ENCODE peak calls at places on chromosomes 5 and 9, in five cellular contexts. Z, P, G, N and R are unnamed samples.

GRCh38 chr5:159978358-159978757 is 30.6 kb upstream of the TTC1 start:
- DNase-seq in Z (no peak), P (no peak), G (no peak), N (no peak), R (no peak)

GRCh38 chr5:169004551-169004950 is 296.4 kb downstream of the SLIT3 start:
- DNase-seq in Z (no peak), P (no peak), G (peak), N (no peak), R (no peak)

GRCh38 chr5:76663573-76663972 is 40.4 kb upstream of the F2RL2 start:
- DNase-seq in Z (no peak), P (no peak), G (no peak), N (no peak), R (no peak)

GRCh38 chr5:111848374-111848914 is 91.5 kb upstream of the NREP start:
- DNase-seq in Z (no peak), P (no peak), G (peak), N (no peak), R (peak)

GRCh38 chr5:95184924-95185323 is 100.0 kb downstream of the MCTP1 start:
- DNase-seq in Z (no peak), P (no peak), G (no peak), N (no peak), R (no peak)

GRCh38 chr9:96500696-96501660 is 51.0 kb downstream of the HABP4 start:
- DNase-seq in Z (no peak), P (no peak), G (no peak), N (no peak), R (no peak)

GRCh38 chr5:174528821-174529544 is 195.4 kb upstream of the MSX2 start:
- DNase-seq in Z (no peak), P (no peak), G (no peak), N (no peak), R (peak)

GRCh38 chr9:109793196-109793595 is 13.2 kb downstream of the PALM2AKAP2 start:
- DNase-seq in Z (no peak), P (no peak), G (peak), N (peak), R (peak)

GRCh38 chr5:42377496-42377895 is 45.7 kb upstream of the GHR start:
- DNase-seq in Z (no peak), P (no peak), G (peak), N (no peak), R (peak)

GRCh38 chr9:126471084-126471611 is 142.6 kb upstream of the LMX1B start:
- DNase-seq in Z (peak), P (no peak), G (peak), N (no peak), R (no peak)

GRCh38 chr5:131595088-131596033 is 39.7 kb downstream of the RAPGEF6 start:
- DNase-seq in Z (no peak), P (no peak), G (no peak), N (no peak), R (no peak)

GRCh38 chr9:134175291-134175807 is 11.0 kb upstream of the RNU6ATAC start:
- DNase-seq in Z (peak), P (no peak), G (no peak), N (no peak), R (no peak)

GRCh38 chr5:3896098-3896497 is 300.5 kb downstream of the IRX1 start:
- DNase-seq in Z (no peak), P (no peak), G (no peak), N (no peak), R (peak)

GRCh38 chr5:173880306-173880985 is 7.7 kb upstream of the CPEB4 start:
- DNase-seq in Z (no peak), P (no peak), G (peak), N (no peak), R (no peak)

GRCh38 chr5:43286623-43287022 is 26.6 kb downstream of the HMGCS1 start:
- DNase-seq in Z (no peak), P (no peak), G (no peak), N (no peak), R (no peak)

GRCh38 chr5:144356489-144356888 is 185.8 kb downstream of the KCTD16 start:
- DNase-seq in Z (no peak), P (no peak), G (no peak), N (no peak), R (no peak)

GRCh38 chr5:58924306-58924705 is 341.4 kb downstream of the RAB3C start:
- DNase-seq in Z (no peak), P (no peak), G (no peak), N (no peak), R (no peak)

GRCh38 chr5:179166886-179167841 is 107.0 kb downstream of the ZNF354C start:
- DNase-seq in Z (peak), P (peak), G (peak), N (peak), R (no peak)

GRCh38 chr9:92328225-92328624 is 2.5 kb downstream of the CENPP start:
- DNase-seq in Z (no peak), P (no peak), G (peak), N (peak), R (peak)

GRCh38 chr5:37710965-37711364 is 128.9 kb downstream of the GDNF start:
- DNase-seq in Z (no peak), P (no peak), G (no peak), N (no peak), R (no peak)

GRCh38 chr5:166013417-166013816 is 2278.0 kb upstream of the WWC1 start:
- DNase-seq in Z (no peak), P (no peak), G (no peak), N (no peak), R (no peak)

GRCh38 chr9:36867672-36868471 is 166.2 kb downstream of the PAX5 start:
- DNase-seq in Z (no peak), P (peak), G (no peak), N (no peak), R (no peak)

GRCh38 chr5:65326912-65327311 is 154.8 kb downstream of the ADAMTS6 start:
- DNase-seq in Z (no peak), P (no peak), G (peak), N (peak), R (no peak)

GRCh38 chr5:140382866-140383265 is 18.8 kb upstream of the ANKHD1 start:
- DNase-seq in Z (no peak), P (no peak), G (no peak), N (no peak), R (no peak)

GRCh38 chr5:141713616-141714309 is 31.7 kb upstream of the ARAP3 start:
- DNase-seq in Z (no peak), P (no peak), G (peak), N (no peak), R (peak)

GRCh38 chr5:147887925-147888324 is 9.4 kb downstream of the SCGB3A2 start:
- DNase-seq in Z (no peak), P (no peak), G (no peak), N (no peak), R (peak)

GRCh38 chr5:125316913-125317545 is 570.6 kb upstream of the ZNF608 start:
- DNase-seq in Z (no peak), P (no peak), G (no peak), N (no peak), R (no peak)

GRCh38 chr9:24333629-24334028 is 212.1 kb downstream of the IZUMO3 start:
- DNase-seq in Z (no peak), P (no peak), G (no peak), N (no peak), R (no peak)

GRCh38 chr5:96381526-96381925 is 51.5 kb downstream of the PCSK1 start:
- DNase-seq in Z (no peak), P (no peak), G (peak), N (no peak), R (no peak)

GRCh38 chr9:96641514-96641913 is 13.6 kb downstream of the PRXL2C start:
- DNase-seq in Z (no peak), P (no peak), G (no peak), N (no peak), R (no peak)

GRCh38 chr5:132422720-132423442 is 53.4 kb downstream of the SLC22A5 start:
- DNase-seq in Z (peak), P (no peak), G (peak), N (no peak), R (no peak)

GRCh38 chr5:135737701-135738563 is 96.5 kb upstream of the SLC25A48 start:
- DNase-seq in Z (no peak), P (no peak), G (no peak), N (no peak), R (no peak)

GRCh38 chr5:139767960-139768359 is 27.6 kb upstream of the PSD2 start:
- DNase-seq in Z (peak), P (no peak), G (no peak), N (no peak), R (no peak)

GRCh38 chr9:132235894-132236661 is 74.2 kb downstream of the NTNG2 start:
- DNase-seq in Z (peak), P (peak), G (peak), N (peak), R (peak)

GRCh38 chr5:176413255-176413565 is 3.1 kb downstream of the CLTB start:
- DNase-seq in Z (peak), P (no peak), G (peak), N (no peak), R (peak)

GRCh38 chr9:136138566-136138965 is 19.9 kb upstream of the TMEM250 start:
- DNase-seq in Z (no peak), P (no peak), G (peak), N (peak), R (no peak)

GRCh38 chr5:171666815-171667214 is 118.8 kb upstream of the SMIM23 start:
- DNase-seq in Z (no peak), P (no peak), G (no peak), N (no peak), R (no peak)

GRCh38 chr5:171667341-171668096 is 118.1 kb upstream of the SMIM23 start:
- DNase-seq in Z (peak), P (peak), G (peak), N (no peak), R (peak)

GRCh38 chr5:171664489-171664888 is 121.1 kb upstream of the SMIM23 start:
- DNase-seq in Z (no peak), P (no peak), G (no peak), N (no peak), R (no peak)

GRCh38 chr5:171672556-171672955 is 113.1 kb upstream of the SMIM23 start:
- DNase-seq in Z (no peak), P (no peak), G (no peak), N (no peak), R (no peak)

DNA sequence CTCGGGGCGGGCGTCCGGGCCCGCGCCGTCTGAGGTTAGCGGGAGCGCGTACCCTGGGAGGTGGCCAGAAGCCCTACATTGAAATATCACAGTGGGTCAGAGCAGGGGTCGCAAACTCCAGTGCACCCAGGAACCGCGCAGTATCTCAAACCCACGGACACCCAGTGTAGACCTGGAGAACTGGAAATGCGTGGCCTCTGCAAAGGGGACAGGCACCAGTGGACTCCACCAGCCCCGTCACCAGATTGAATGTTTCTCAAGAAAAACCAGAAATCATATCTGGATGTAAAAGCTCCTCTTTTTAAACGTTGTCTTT is 117.6 kb upstream of the SMIM23 start:
- DNase-seq in Z (no peak), P (no peak), G (no peak), N (no peak), R (no peak)
- H3K4me3 ChIP-seq in Z (peak), P (no peak), G (peak), N (no peak), R (no peak)

GRCh38 chr9:124197177-124198095 is 60.3 kb upstream of the NEK6 start:
- DNase-seq in Z (no peak), P (peak), G (no peak), N (no peak), R (no peak)
- TF ChIP-seq CTCF in Z (no peak), P (no peak), G (no peak), N (no peak), R (no peak)

GRCh38 chr9:122213589-122214413 is 15.0 kb downstream of the LHX6 start:
- DNase-seq in Z (no peak), P (peak), G (no peak), N (peak), R (peak)
- H3K4me3 ChIP-seq in Z (peak), P (peak), G (peak), N (peak), R (peak)

GRCh38 chr5:52757991-52758390 is 29.7 kb upstream of the ITGA1 start:
- DNase-seq in Z (no peak), P (no peak), G (no peak), N (no peak), R (peak)
- TF ChIP-seq CTCF in Z (no peak), P (no peak), G (no peak), N (no peak), R (no peak)

DNA sequence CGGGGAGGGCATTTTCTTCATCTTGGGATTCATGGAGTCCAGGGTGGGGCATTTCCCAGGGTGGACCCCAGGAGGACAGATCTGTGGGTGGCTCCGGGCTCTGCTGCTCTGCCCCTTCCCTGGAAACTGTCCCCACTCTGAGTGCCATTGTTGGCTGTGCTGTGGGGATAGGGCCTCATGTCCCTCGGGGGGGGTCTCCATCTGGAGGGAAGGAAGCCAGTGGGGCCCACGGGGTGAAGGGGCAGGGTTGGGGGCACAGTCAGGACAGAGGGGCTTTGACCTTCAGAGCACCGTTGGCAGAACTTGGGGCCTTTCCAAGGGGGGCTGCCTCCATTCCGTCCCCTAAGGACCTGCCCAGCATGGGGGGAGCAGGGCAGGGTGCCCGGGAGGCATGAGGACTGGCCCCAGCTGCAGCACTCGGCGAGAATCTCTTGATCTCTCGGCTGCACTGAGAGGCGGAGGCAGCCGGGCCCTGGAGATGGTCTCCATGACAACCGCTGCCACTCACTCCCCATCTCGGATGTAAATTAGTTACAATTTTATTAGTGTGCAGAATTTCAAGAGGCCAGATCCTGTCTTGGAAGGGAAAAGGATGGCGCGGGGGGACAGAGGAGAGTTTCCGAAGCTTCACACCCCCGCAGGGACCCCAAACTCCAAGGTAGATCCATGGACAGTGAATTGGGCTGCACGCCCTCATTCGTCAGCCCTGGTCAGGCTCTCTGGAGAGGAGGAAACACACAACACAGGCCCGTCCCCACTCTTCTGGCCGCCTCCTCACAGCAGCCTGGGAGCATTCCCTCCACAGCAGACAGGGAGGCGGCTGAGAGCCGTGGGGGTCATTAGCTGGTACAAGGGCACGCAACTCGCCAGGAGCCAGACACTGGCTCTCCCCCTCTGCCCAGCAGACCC is 216.2 kb upstream of the IER5L start:
- DNase-seq in Z (no peak), P (no peak), G (no peak), N (peak), R (no peak)
- H3K4me3 ChIP-seq in Z (no peak), P (no peak), G (no peak), N (no peak), R (no peak)

GRCh38 chr5:113427871-113428574 is 6.8 kb downstream of the TSSK1B start:
- DNase-seq in Z (no peak), P (no peak), G (no peak), N (no peak), R (peak)
- TF ChIP-seq CTCF in Z (no peak), P (no peak), G (no peak), N (no peak), R (peak)